ENCODE peak calls at places on chromosomes 3 and 15, in five cellular contexts. T is globus pallidus; Z is right cardiac atrium; N is stimulated activated CD4-positive, alpha-beta T cell treated with anti-CD3 and anti-CD28 coated beads, Interleukin-1b, Interleukin-23, amount 100 ng/mL, for 24 hours; G is posterior cingulate gyrus. I is an unnamed sample.

GRCh38 chr3:11807651-11808050 is 39.0 kb downstream of the TAMM41 start:
- DNase-seq in T (no peak), Z (no peak), G (no peak), N (no peak), I (no peak)

GRCh38 chr15:57150066-57150865 is 226.0 kb upstream of the CGNL1 start:
- DNase-seq in T (no peak), Z (no peak), G (no peak), N (no peak), I (no peak)

GRCh38 chr3:128546646-128547045 is 53.6 kb upstream of the GATA2 start:
- DNase-seq in N (no peak), T (no peak), Z (no peak), G (no peak), I (no peak)

GRCh38 chr3:195540031-195540430 is 3.1 kb downstream of the PPP1R2 start:
- DNase-seq in T (no peak), Z (no peak), G (no peak), N (no peak), I (no peak)

GRCh38 chr3:71328917-71329316 is 254.6 kb downstream of the FOXP1 start:
- DNase-seq in G (no peak), N (no peak), Z (no peak), T (no peak), I (no peak)

GRCh38 chr3:100316656-100317069 is 17.9 kb upstream of the NIT2 start:
- DNase-seq in T (peak), Z (peak), G (no peak), N (no peak), I (no peak)

GRCh38 chr3:194235160-194235559 is 99.2 kb downstream of the HES1 start:
- DNase-seq in N (no peak), G (no peak), Z (no peak), T (no peak), I (no peak)

GRCh38 chr3:43288850-43289249 is 2.5 kb downstream of the SNRK start:
- DNase-seq in T (no peak), G (no peak), Z (no peak), N (no peak), I (no peak)